ENCODE peak calls at places on chromosomes 5 and 9, in six cellular contexts. One of them, this sample, is unnamed.

GRCh38 chr9:112493738-112494137 is 7.1 kb downstream of the KIAA1958 start:
- DNase-seq in A673: no peak
- DNase-seq in mucosa of descending colon: no peak
- DNase-seq in prostate gland: no peak
- DNase-seq in hepatocyte: no peak
- DNase-seq in uterus: no peak
- DNase-seq in this sample: no peak

GRCh38 chr5:133735346-133735745 is 123.0 kb upstream of the FSTL4 start:
- DNase-seq in mucosa of descending colon: no peak
- DNase-seq in uterus: no peak
- DNase-seq in hepatocyte: no peak
- DNase-seq in prostate gland: no peak
- DNase-seq in A673: no peak
- DNase-seq in this sample: no peak

GRCh38 chr9:12614488-12614887 is 78.7 kb upstream of the TYRP1 start:
- DNase-seq in uterus: no peak
- DNase-seq in prostate gland: no peak
- DNase-seq in mucosa of descending colon: no peak
- DNase-seq in A673: no peak
- DNase-seq in hepatocyte: peak; percentile 34
- DNase-seq in this sample: no peak

GRCh38 chr5:168612123-168612522 is 33.0 kb upstream of the PANK3 start:
- DNase-seq in hepatocyte: no peak
- DNase-seq in A673: no peak
- DNase-seq in prostate gland: no peak
- DNase-seq in mucosa of descending colon: no peak
- DNase-seq in uterus: no peak
- DNase-seq in this sample: no peak

GRCh38 chr9:134896834-134897583 is 16.4 kb downstream of the FCN2 start:
- DNase-seq in A673: no peak
- DNase-seq in uterus: no peak
- DNase-seq in prostate gland: no peak
- DNase-seq in mucosa of descending colon: no peak
- DNase-seq in hepatocyte: no peak
- DNase-seq in this sample: no peak

GRCh38 chr5:77308154-77308960 is 97.9 kb downstream of the PDE8B start:
- DNase-seq in A673: peak; percentile 34
- DNase-seq in hepatocyte: no peak
- DNase-seq in uterus: no peak
- DNase-seq in prostate gland: no peak
- DNase-seq in mucosa of descending colon: no peak
- DNase-seq in this sample: no peak

GRCh38 chr5:133509742-133510079 is 102.6 kb downstream of the FSTL4 start:
- DNase-seq in A673: no peak
- DNase-seq in prostate gland: no peak
- DNase-seq in uterus: no peak
- DNase-seq in hepatocyte: no peak
- DNase-seq in mucosa of descending colon: no peak
- DNase-seq in this sample: peak; percentile 75

GRCh38 chr5:5933651-5934050 is 444.7 kb downstream of the MED10 start:
- DNase-seq in hepatocyte: no peak
- DNase-seq in mucosa of descending colon: no peak
- DNase-seq in prostate gland: no peak
- DNase-seq in A673: no peak
- DNase-seq in uterus: no peak
- DNase-seq in this sample: no peak

GRCh38 chr5:148125641-148126040 is 42.7 kb upstream of the SPINK14 start:
- DNase-seq in A673: peak; percentile 33
- DNase-seq in hepatocyte: peak; percentile 13
- DNase-seq in mucosa of descending colon: no peak
- DNase-seq in uterus: no peak
- DNase-seq in prostate gland: no peak
- DNase-seq in this sample: no peak

GRCh38 chr9:136618578-136619547 is 43.9 kb upstream of the EGFL7 start:
- DNase-seq in hepatocyte: no peak
- DNase-seq in uterus: no peak
- DNase-seq in prostate gland: no peak
- DNase-seq in A673: no peak
- DNase-seq in mucosa of descending colon: no peak
- DNase-seq in this sample: peak; percentile 64

GRCh38 chr9:78026416-78026815 is 5.2 kb downstream of the GNAQ start:
- DNase-seq in prostate gland: no peak
- DNase-seq in uterus: no peak
- DNase-seq in hepatocyte: no peak
- DNase-seq in A673: no peak
- DNase-seq in mucosa of descending colon: no peak
- DNase-seq in this sample: no peak

GRCh38 chr5:136729901-136730355 is 364.6 kb upstream of the TRPC7 start:
- DNase-seq in mucosa of descending colon: no peak
- DNase-seq in hepatocyte: peak; percentile 69
- DNase-seq in A673: peak; percentile 65
- DNase-seq in prostate gland: no peak
- DNase-seq in uterus: no peak
- DNase-seq in this sample: no peak

DNA sequence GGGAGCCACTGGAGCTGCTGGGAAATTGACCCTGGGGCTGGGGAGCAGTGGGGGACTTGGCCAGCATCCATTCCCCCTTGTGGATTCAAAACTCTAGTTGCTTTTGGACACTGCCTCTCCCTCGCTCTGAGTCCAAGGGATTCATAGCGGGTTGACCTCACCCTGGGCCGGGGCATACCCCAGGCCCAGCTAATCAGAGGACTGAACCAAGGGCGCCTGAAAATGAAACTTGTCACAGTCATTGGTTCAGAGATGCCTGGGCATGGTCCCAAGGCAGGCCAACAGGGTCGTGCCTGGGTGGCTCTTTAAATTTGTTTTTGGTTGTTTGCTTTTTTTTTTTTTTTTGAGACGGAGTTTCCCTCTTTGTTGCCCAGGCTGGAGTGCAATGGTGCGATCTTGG is 22.6 kb downstream of the STK10 start:
- DNase-seq in mucosa of descending colon: no peak
- DNase-seq in uterus: no peak
- DNase-seq in hepatocyte: no peak
- DNase-seq in A673: no peak
- DNase-seq in prostate gland: no peak
- DNase-seq in this sample: peak; percentile 56
- H3K9me3 ChIP-seq in mucosa of descending colon: no peaks in the 10 kb centered on the region
- H3K9me3 ChIP-seq in uterus: no peaks in the 10 kb centered on the region
- H3K9me3 ChIP-seq in hepatocyte: no peaks in the 10 kb centered on the region
- H3K9me3 ChIP-seq in A673: no peaks in the 10 kb centered on the region
- H3K9me3 ChIP-seq in prostate gland: no peaks in the 10 kb centered on the region
- H3K9me3 ChIP-seq in this sample: no peaks in the 10 kb centered on the region

DNA sequence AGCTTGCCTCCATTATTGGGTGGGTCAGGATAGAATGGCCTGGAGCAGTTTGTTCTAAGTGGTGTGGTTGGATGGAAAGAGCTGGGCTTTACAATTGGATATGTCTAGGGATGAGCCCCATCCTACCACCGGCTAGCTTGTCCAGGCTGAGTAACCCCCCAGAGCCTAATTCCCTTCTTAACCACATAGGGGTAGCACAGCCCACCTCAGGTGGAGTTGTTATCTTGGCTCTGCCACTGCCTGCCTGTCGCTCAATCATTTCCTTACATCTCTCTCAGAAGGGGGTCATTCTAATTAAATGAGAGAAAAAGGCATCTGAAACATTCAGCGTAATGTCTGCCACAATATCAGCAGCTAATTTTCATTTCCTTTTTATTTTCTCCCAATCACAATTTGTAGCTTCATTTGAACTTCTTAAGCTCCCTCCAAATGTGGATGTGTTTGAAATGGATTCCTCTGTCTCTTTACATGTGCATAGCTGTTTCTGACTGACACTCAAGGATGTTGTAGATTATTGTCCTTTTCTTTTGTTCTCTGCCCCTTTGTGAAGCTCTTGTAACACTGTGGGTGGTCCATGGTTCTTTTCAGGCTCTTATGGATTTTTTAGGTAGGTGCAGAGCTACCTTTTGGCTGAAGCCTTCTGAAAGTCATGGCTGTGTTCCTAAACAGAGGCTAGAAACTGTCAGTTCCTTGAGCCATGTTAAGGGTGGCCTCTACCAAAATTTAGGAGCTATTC is 383.1 kb upstream of the KLF4 start:
- DNase-seq in hepatocyte: no peak
- DNase-seq in prostate gland: no peak
- DNase-seq in A673: no peak
- DNase-seq in uterus: no peak
- DNase-seq in mucosa of descending colon: no peak
- DNase-seq in this sample: no peak
- TF ChIP-seq CTCF in hepatocyte: no peak
- TF ChIP-seq CTCF in prostate gland: no peak
- TF ChIP-seq CTCF in A673: no peak
- TF ChIP-seq CTCF in uterus: no peak
- TF ChIP-seq CTCF in mucosa of descending colon: no peak
- TF ChIP-seq CTCF in this sample: no peak

DNA sequence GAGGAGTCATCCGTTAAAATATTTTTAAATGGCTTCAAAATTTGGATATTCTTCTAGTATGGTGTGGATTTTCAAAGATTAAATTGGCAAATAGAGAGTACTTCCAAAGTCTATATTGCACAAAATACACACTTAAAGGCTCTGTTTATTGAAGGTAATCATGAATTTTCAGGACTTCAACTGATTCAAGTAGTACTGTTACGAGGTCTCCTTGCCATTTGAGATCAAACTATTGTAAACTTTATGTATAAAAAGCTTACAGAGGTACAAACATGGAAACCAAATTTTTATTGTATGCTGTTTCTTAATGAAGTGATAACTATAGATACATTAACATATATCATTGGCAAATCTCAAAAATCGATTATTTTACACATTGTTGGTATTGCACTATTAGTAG is 2.5 kb downstream of the ERBIN start:
- DNase-seq in A673: no peak
- DNase-seq in uterus: no peak
- DNase-seq in hepatocyte: no peak
- DNase-seq in mucosa of descending colon: no peak
- DNase-seq in prostate gland: no peak
- DNase-seq in this sample: no peak
- H3K9me3 ChIP-seq in A673: no peaks in the 10 kb centered on the region
- H3K9me3 ChIP-seq in uterus: no peaks in the 10 kb centered on the region
- H3K9me3 ChIP-seq in hepatocyte: no peaks in the 10 kb centered on the region
- H3K9me3 ChIP-seq in mucosa of descending colon: no peaks in the 10 kb centered on the region
- H3K9me3 ChIP-seq in prostate gland: no peaks in the 10 kb centered on the region
- H3K9me3 ChIP-seq in this sample: no peaks in the 10 kb centered on the region

DNA sequence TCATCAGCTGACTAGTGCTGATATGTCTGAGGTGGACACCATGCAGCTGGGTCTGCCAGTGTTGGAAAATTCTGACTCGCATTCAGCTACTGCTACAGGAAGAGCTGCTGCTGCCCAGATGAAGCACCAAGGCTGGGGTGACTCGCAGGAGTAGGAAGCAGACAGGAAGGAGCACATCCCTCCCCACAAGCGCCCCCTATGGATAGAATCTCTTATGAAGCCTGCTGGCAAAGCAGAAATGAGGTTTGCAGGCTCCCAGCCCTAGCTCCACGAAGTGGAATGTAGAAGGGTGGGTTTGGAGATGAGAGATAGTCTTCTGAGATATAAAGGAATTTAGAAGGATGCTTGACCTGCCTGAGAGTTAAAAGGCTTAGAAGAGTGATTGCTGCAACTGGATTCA is 443.0 kb downstream of the ACTL7B start:
- DNase-seq in uterus: no peak
- DNase-seq in mucosa of descending colon: peak; percentile 14
- DNase-seq in hepatocyte: peak; percentile 33
- DNase-seq in A673: peak; percentile 38
- DNase-seq in prostate gland: no peak
- DNase-seq in this sample: no peak
- TF ChIP-seq CTCF in uterus: no peak
- TF ChIP-seq CTCF in mucosa of descending colon: no peak
- TF ChIP-seq CTCF in hepatocyte: no peak
- TF ChIP-seq CTCF in A673: no peak
- TF ChIP-seq CTCF in prostate gland: no peak
- TF ChIP-seq CTCF in this sample: no peak

DNA sequence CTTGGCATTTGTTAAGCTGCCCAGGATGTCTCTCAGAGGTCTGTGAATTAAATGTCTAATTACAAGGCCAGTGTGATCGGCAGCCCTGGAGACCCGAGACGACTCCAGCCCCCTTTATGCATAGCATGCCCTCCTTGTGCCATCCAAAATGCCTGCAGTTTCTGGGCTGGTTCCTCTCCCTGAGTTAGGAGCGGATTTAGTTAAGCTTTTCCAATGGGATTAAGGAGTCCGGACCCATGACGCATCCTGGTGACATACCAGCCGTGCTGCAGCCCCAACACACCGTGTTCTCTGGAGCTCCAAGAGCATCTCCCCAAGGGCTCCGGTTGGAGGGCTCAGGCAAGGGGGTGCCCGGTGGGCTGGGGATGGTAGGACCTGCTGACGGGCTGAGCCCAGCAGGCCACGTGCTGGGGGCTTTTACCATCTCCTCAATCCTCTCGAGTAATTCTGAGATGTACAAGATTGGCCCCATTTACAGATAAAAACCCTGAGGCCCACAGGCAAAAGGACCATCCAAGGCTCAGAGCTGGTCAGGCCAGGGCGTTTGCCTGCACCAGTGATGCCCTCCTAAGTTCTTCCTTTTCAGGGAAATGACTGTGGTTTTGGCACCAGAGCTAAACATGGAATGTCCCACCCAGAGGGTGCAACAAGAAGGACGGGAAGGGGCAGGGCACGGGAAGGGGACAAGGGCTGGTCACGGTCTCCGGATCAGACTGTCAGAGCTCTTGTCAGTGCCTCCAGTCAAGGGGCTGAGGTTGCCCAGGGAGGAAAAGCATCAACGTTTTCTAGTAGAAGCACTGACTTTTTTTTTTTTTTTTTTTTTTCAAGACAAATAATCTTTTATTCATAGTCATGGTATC is 82.6 kb upstream of the PHYKPL start:
- DNase-seq in A673: no peak
- DNase-seq in hepatocyte: no peak
- DNase-seq in uterus: no peak
- DNase-seq in prostate gland: no peak
- DNase-seq in mucosa of descending colon: no peak
- DNase-seq in this sample: peak; percentile 16
- H3K9me3 ChIP-seq in A673: no peaks in the 10 kb centered on the region
- H3K9me3 ChIP-seq in hepatocyte: no peaks in the 10 kb centered on the region
- H3K9me3 ChIP-seq in uterus: no peaks in the 10 kb centered on the region
- H3K9me3 ChIP-seq in prostate gland: no peaks in the 10 kb centered on the region
- H3K9me3 ChIP-seq in mucosa of descending colon: no peaks in the 10 kb centered on the region
- H3K9me3 ChIP-seq in this sample: no peaks in the 10 kb centered on the region

This sample was measured in right lobe of liver.